ENCODE peak calls at places on chromosomes 3 and 15, in four cellular contexts. M is HL-60, D is GM12878, T is K562. W is an unnamed sample.

GRCh38 chr3:195867631-195868335 is 40.6 kb downstream of the TNK2 start:
- DNase-seq in M (no peak), D (no peak), T (no peak), W (no peak)

GRCh38 chr15:88657326-88658069 is 18.7 kb downstream of the ISG20 start:
- DNase-seq in D (no peak), M (peak; percentile 21), T (peak; percentile 62), W (peak; percentile 43)

GRCh38 chr3:9280477-9281219 is 31.2 kb upstream of the SRGAP3 start:
- DNase-seq in D (no peak), T (no peak), M (no peak), W (no peak)

GRCh38 chr3:127420355-127420655 is 132.5 kb upstream of the PRR20G start:
- DNase-seq in T (no peak), D (no peak), M (no peak), W (no peak)

GRCh38 chr15:31065824-31066223 is 35.7 kb downstream of the TRPM1 start:
- DNase-seq in D (no peak), M (no peak), T (no peak), W (no peak)

GRCh38 chr15:66879968-66880367 is 177.9 kb downstream of the SMAD6 start:
- DNase-seq in T (no peak), M (no peak), D (no peak), W (no peak)

GRCh38 chr3:54853573-54854404 is 74.1 kb downstream of the LRTM1 start:
- DNase-seq in T (peak; percentile 65), M (peak; percentile 42), D (no peak), W (peak; percentile 66)

GRCh38 chr15:40992241-40992741 is 39.0 kb downstream of the CHAC1 start:
- DNase-seq in D (no peak), M (no peak), T (no peak), W (no peak)

GRCh38 chr3:127718916-127719290 is 46.2 kb downstream of the ABTB1 start:
- DNase-seq in M (no peak), T (no peak), D (no peak), W (no peak)

GRCh38 chr3:81743096-81744025 is 18.1 kb downstream of the GBE1 start:
- DNase-seq in M (peak; percentile 49), T (peak; percentile 68), D (no peak), W (no peak)

GRCh38 chr3:56800373-56801150 is 1.2 kb downstream of the ARHGEF3 start:
- DNase-seq in M (no peak), T (no peak), D (no peak), W (no peak)

GRCh38 chr15:78265752-78266224 is 1.4 kb downstream of the DNAJA4 start:
- DNase-seq in D (no peak), M (no peak), T (no peak), W (no peak)

GRCh38 chr3:64604313-64604712 is 83.5 kb downstream of the ADAMTS9 start:
- DNase-seq in D (no peak), T (no peak), M (no peak), W (no peak)

GRCh38 chr3:137642831-137643230 is 121.3 kb upstream of the SOX14 start:
- DNase-seq in T (no peak), M (no peak), D (no peak), W (no peak)

GRCh38 chr3:183149915-183150825 is 12.4 kb downstream of the LAMP3 start:
- DNase-seq in T (no peak), D (no peak), M (peak; percentile 49), W (no peak)

GRCh38 chr3:141915016-141915415 is 38.6 kb downstream of the ATP1B3 start:
- DNase-seq in T (no peak), D (no peak), M (no peak), W (no peak)

GRCh38 chr3:8110966-8111798 is 390.4 kb upstream of the LMCD1 start:
- DNase-seq in D (peak; percentile 16), T (peak; percentile 22), M (peak; percentile 55), W (peak; percentile 15)

GRCh38 chr3:113277414-113277813 is 66.1 kb downstream of the BOC start:
- DNase-seq in T (no peak), D (peak; percentile 26), M (no peak), W (no peak)

GRCh38 chr15:66882251-66883020 is 180.4 kb downstream of the SMAD6 start:
- DNase-seq in T (no peak), M (no peak), D (no peak), W (no peak)

GRCh38 chr3:107325446-107325845 is 51.8 kb upstream of the CCDC54 start:
- DNase-seq in M (no peak), D (no peak), T (no peak), W (no peak)

GRCh38 chr15:40379853-40380252 is 2.7 kb upstream of the KNSTRN start:
- DNase-seq in T (peak; percentile 29), D (no peak), M (peak; percentile 40), W (no peak)

GRCh38 chr15:75945953-75946352 is 42.3 kb downstream of the FBXO22 start:
- DNase-seq in M (no peak), D (no peak), T (no peak), W (no peak)

GRCh38 chr3:38834110-38834509 is 18.1 kb upstream of the SCN10A start:
- DNase-seq in D (no peak), T (peak; percentile 59), M (peak; percentile 27), W (no peak)

GRCh38 chr15:43883571-43883970 is 56.8 kb downstream of the WDR76 start:
- DNase-seq in D (no peak), T (no peak), M (no peak), W (no peak)

GRCh38 chr3:161406594-161407555 is 35.6 kb upstream of the SPTSSB start:
- DNase-seq in D (no peak), T (no peak), M (peak; percentile 5), W (no peak)

GRCh38 chr3:17118771-17119170 is 234.0 kb downstream of the PLCL2 start:
- DNase-seq in M (no peak), D (no peak), T (no peak), W (no peak)

GRCh38 chr3:139129892-139130291 is 85.2 kb upstream of the PRR23C start:
- DNase-seq in D (no peak), M (no peak), T (no peak), W (no peak)

DNA sequence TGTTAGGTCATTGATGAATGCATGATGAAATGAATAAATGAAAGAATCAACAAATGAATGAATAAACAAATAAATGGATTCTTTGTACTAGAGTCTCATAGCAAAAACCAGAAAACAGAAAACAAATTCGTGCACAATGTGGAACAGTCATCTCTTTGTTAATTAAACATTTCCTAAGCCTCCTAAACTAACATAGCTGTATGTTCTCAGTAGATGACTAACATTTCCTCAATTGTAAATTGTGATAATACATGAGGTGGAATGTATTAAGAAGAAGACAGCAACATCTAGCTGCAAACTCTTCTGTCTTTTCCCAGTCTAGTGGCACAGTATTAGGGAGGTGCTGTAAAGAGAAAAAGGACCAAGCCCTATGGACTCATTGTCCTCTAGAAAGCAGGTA is 1021.0 kb downstream of the MCTP2 start:
- DNase-seq in T (no peak), M (no peak), D (no peak), W (no peak)
- TF ChIP-seq POLR2AphosphoS5 in T (no peak), M (no peak), D (no peak), W (no peak)

GRCh38 chr15:25287823-25288222 is 151.0 kb downstream of the UBE3A start:
- DNase-seq in M (no peak), T (no peak), D (no peak), W (no peak)
- TF ChIP-seq SPI1 in M (no peak), T (no peak), D (no peak), W (no peak)

GRCh38 chr3:65855370-65856100 is 183.2 kb downstream of the MAGI1 start:
- DNase-seq in T (no peak), M (no peak), D (no peak), W (no peak)
- TF ChIP-seq POLR2AphosphoS5 in T (no peak), M (no peak), D (no peak), W (no peak)

GRCh38 chr3:188396251-188396650 is 242.3 kb downstream of the LPP start:
- DNase-seq in T (no peak), D (no peak), M (no peak), W (no peak)

GRCh38 chr3:188394588-188394987 is 240.6 kb downstream of the LPP start:
- DNase-seq in D (no peak), T (no peak), M (no peak), W (no peak)

GRCh38 chr3:188397766-188398705 is 244.1 kb downstream of the LPP start:
- DNase-seq in D (no peak), M (no peak), T (no peak), W (no peak)

GRCh38 chr3:188400494-188401243 is 246.7 kb downstream of the LPP start:
- DNase-seq in T (no peak), M (no peak), D (peak; percentile 68), W (peak; percentile 15)

GRCh38 chr3:188396900-188397299 is 242.9 kb downstream of the LPP start:
- DNase-seq in D (no peak), M (no peak), T (no peak), W (no peak)
- TF ChIP-seq SPI1 in D (no peak), M (no peak), T (no peak), W (no peak)

GRCh38 chr3:88291516-88291915 is 141.8 kb downstream of the C3orf38 start:
- DNase-seq in M (no peak), D (no peak), T (no peak), W (no peak)
- TF ChIP-seq POLR2AphosphoS5 in M (no peak), D (no peak), T (no peak), W (no peak)

DNA sequence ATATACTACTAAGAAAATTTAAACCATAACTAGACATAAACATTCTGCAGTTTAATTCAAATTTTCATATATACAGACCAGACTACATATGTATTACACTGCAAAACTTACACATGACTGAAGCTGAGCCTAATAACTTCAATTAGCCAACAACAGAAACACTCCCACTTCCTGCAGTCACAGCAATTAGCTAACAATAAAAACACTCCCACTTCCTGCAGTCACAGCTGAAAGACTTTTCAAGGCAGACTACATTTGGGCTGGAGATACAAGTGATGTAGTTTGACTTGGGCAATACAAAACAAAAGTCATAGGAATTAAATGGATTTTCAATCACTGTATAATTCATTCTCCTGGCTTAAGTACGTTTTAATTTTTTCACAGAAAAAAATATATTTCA is 10.3 kb downstream of the TM2D3 start:
- DNase-seq in D (peak; percentile 25), M (peak; percentile 77), T (no peak), W (no peak)
- TF ChIP-seq SPI1 in D (peak; percentile 46), M (peak; percentile 37), T (no peak), W (peak; percentile 43)

DNA sequence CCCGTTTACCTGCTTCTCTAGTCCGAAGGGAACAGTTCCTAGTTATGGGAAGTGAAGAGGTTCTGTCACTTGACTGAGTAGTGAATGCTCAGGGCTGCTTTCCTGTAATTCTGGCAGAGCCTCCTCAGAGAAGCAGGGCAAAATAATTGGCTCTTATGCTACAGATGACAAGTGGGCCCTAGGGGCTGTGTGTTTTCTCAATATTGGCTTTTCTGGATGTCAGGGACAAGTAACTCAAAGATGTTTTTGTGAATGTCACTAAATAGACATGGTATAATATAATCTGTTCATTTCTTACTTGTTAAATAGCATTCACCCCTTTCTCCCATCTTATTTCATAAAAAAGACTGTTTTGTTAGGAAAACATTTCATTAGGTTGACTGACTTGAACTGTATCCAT is 40.1 kb downstream of the SGO1 start:
- DNase-seq in T (no peak), D (no peak), M (no peak), W (no peak)
- TF ChIP-seq POLR2AphosphoS5 in T (no peak), D (no peak), M (no peak), W (no peak)

GRCh38 chr3:44918087-44918486 is 43.7 kb downstream of the TGM4 start:
- DNase-seq in T (no peak), D (no peak), M (no peak), W (no peak)
- TF ChIP-seq SPI1 in T (no peak), D (no peak), M (no peak), W (no peak)

GRCh38 chr3:167735233-167736107 is at the start of gene SERPINI1:
- DNase-seq in D (peak; percentile 52), T (peak; percentile 64), M (peak; percentile 92), W (peak; percentile 28)
- TF ChIP-seq POLR2AphosphoS5 in D (no peak), T (peak; percentile 49), M (peak; percentile 67), W (no peak)

GRCh38 chr15:101053261-101053660 is 134.1 kb downstream of the LRRK1 start:
- DNase-seq in M (no peak), T (no peak), D (no peak), W (no peak)
- TF ChIP-seq SPI1 in M (no peak), T (no peak), D (no peak), W (no peak)